ENCODE peak calls at places on chromosomes 13 and 19, in seven cellular contexts. V is tibial artery; T is hepatocyte; S is IMR-90; P is ovary; Z is CD4-positive, CD25-positive, alpha-beta regulatory T cell; A is aorta. N is an unnamed sample.
A peak's percentile ranks its signal among the peaks of the same experiment; 100 is the strongest.

GRCh38 chr19:38792250-38793111 is 3.5 kb downstream of the LGALS7B start:
- DNase-seq in Z (peak; percentile 21), P (no peak), S (no peak), A (peak; percentile 54), V (no peak), T (no peak), N (no peak)

GRCh38 chr13:47211106-47211505 is 314.3 kb upstream of the HTR2A start:
- DNase-seq in P (no peak), V (no peak), Z (no peak), S (peak; percentile 40), T (no peak), A (no peak), N (peak; percentile 17)

GRCh38 chr13:26325876-26326275 is 71.9 kb downstream of the CDK8 start:
- DNase-seq in V (no peak), S (peak; percentile 4), A (no peak), P (no peak), Z (no peak), T (no peak), N (peak; percentile 54)

GRCh38 chr13:105804561-105805190 is 730.8 kb downstream of the EFNB2 start:
- DNase-seq in Z (no peak), P (no peak), T (no peak), S (peak; percentile 59), A (peak; percentile 44), V (no peak), N (peak; percentile 62)

GRCh38 chr19:46862974-46863632 is 2.3 kb downstream of the ARHGAP35 start:
- DNase-seq in Z (no peak), P (no peak), S (no peak), A (no peak), T (no peak), V (no peak), N (peak; percentile 26)

GRCh38 chr13:93038187-93038586 is 188.4 kb upstream of the GPC6 start:
- DNase-seq in A (no peak), S (no peak), T (no peak), P (no peak), Z (no peak), V (no peak), N (no peak)

GRCh38 chr19:11142528-11143171 is 12.9 kb downstream of the SPC24 start:
- DNase-seq in S (peak; percentile 95), P (peak; percentile 98), V (peak; percentile 90), A (peak; percentile 94), Z (no peak), T (peak; percentile 96), N (peak; percentile 96)

GRCh38 chr19:13051581-13052165 is 51.0 kb downstream of the LYL1 start:
- DNase-seq in Z (no peak), T (peak; percentile 91), P (peak; percentile 74), A (peak; percentile 72), V (no peak), S (peak; percentile 24), N (peak; percentile 38)

GRCh38 chr13:106033634-106034033 is 501.8 kb downstream of the EFNB2 start:
- DNase-seq in Z (no peak), T (peak; percentile 23), A (no peak), S (peak; percentile 59), P (no peak), V (no peak), N (peak; percentile 38)

GRCh38 chr19:49513746-49514118 is 1.3 kb downstream of the FCGRT start:
- DNase-seq in S (no peak), Z (no peak), P (no peak), T (no peak), V (no peak), A (no peak), N (no peak)

GRCh38 chr13:33782631-33783030 is 35.3 kb upstream of the RFC3 start:
- DNase-seq in A (no peak), V (no peak), Z (no peak), T (no peak), S (no peak), P (no peak), N (no peak)

GRCh38 chr19:7673995-7674667 is 2.8 kb upstream of the MCEMP1 start:
- DNase-seq in T (peak; percentile 68), S (peak; percentile 45), A (peak; percentile 84), P (no peak), Z (no peak), V (peak; percentile 68), N (peak; percentile 59)

GRCh38 chr13:38421590-38422560 is 72.2 kb downstream of the UFM1 start:
- DNase-seq in T (no peak), S (peak; percentile 1), V (no peak), A (no peak), P (no peak), Z (no peak), N (no peak)

GRCh38 chr19:16095071-16095571 is 16.6 kb upstream of the RAB8A start:
- DNase-seq in V (no peak), Z (no peak), S (no peak), P (no peak), A (no peak), T (no peak), N (no peak)

GRCh38 chr19:40523322-40524047 is 53.2 kb upstream of the SHKBP1 start:
- DNase-seq in P (no peak), Z (peak; percentile 9), S (peak; percentile 44), T (peak; percentile 86), A (peak; percentile 72), V (peak; percentile 29), N (peak; percentile 55)

GRCh38 chr13:99992912-99993311 is 11.3 kb downstream of the ZIC2 start:
- DNase-seq in T (no peak), Z (no peak), S (no peak), A (no peak), P (no peak), V (no peak), N (no peak)

GRCh38 chr13:43157796-43158195 is 134.4 kb downstream of the DNAJC15 start:
- DNase-seq in A (no peak), P (no peak), S (no peak), T (no peak), Z (no peak), V (no peak), N (no peak)

GRCh38 chr19:610801-611505 is 21.3 kb downstream of the HCN2 start:
- DNase-seq in A (no peak), T (no peak), P (peak; percentile 78), Z (peak; percentile 51), V (no peak), S (peak; percentile 76), N (peak; percentile 66)

GRCh38 chr13:111204438-111205177 is 89.5 kb downstream of the ARHGEF7 start:
- DNase-seq in P (peak; percentile 71), Z (no peak), S (peak; percentile 84), A (peak; percentile 77), T (peak; percentile 85), V (peak; percentile 75), N (peak; percentile 81)

GRCh38 chr13:102978168-102978567 is 88.0 kb downstream of the SLC10A2 start:
- DNase-seq in S (no peak), Z (no peak), A (no peak), P (no peak), T (no peak), V (no peak), N (no peak)

GRCh38 chr13:76993021-76993420 is 1.1 kb downstream of the CLN5 start:
- DNase-seq in S (peak; percentile 28), Z (no peak), A (no peak), T (no peak), V (no peak), P (no peak), N (peak; percentile 56)

GRCh38 chr19:44890366-44891015 is 563 bp upstream of the TOMM40 start:
- DNase-seq in V (peak; percentile 100), A (no peak), T (peak; percentile 98), Z (no peak), S (peak; percentile 100), P (no peak), N (peak; percentile 100)

GRCh38 chr13:93233997-93234416 is 7.4 kb downstream of the GPC6 start:
- DNase-seq in Z (no peak), A (no peak), V (no peak), P (no peak), T (peak; percentile 23), S (no peak), N (no peak)

GRCh38 chr13:76790519-76791289 is 95.5 kb downstream of the KCTD12 start:
- DNase-seq in A (no peak), S (no peak), T (no peak), V (no peak), Z (no peak), P (no peak), N (peak; percentile 15)

GRCh38 chr13:23921451-23921888 is 24.2 kb upstream of the C1QTNF9B start:
- DNase-seq in P (no peak), Z (no peak), S (peak; percentile 66), A (no peak), T (peak; percentile 72), V (no peak), N (peak; percentile 61)

GRCh38 chr19:8212212-8212611 is 3.0 kb downstream of the CERS4 start:
- DNase-seq in S (no peak), P (no peak), T (no peak), V (no peak), A (no peak), Z (no peak), N (no peak)

GRCh38 chr13:109010912-109011311 is 381.5 kb downstream of the MYO16 start:
- DNase-seq in A (no peak), Z (no peak), P (no peak), V (no peak), T (no peak), S (no peak), N (no peak)

GRCh38 chr19:2591537-2592291 is 110.8 kb downstream of the GNG7 start:
- DNase-seq in V (no peak), S (no peak), Z (no peak), P (no peak), A (no peak), T (no peak), N (no peak)

GRCh38 chr19:7251502-7251901 is 42.7 kb downstream of the INSR start:
- DNase-seq in T (no peak), Z (no peak), V (no peak), S (no peak), A (no peak), P (no peak), N (no peak)

GRCh38 chr19:53980553-53981407 is 10.7 kb upstream of the CACNG6 start:
- DNase-seq in A (no peak), S (peak; percentile 19), T (peak; percentile 67), P (no peak), Z (no peak), V (no peak), N (peak; percentile 14)

GRCh38 chr19:4086336-4086953 is 19.7 kb upstream of the ZBTB7A start:
- DNase-seq in P (no peak), T (no peak), S (no peak), V (no peak), A (peak; percentile 49), Z (no peak), N (no peak)
- H3K9me3 ChIP-seq in P (no peaks in the 10 kb centered on the region), T (no peaks in the 10 kb centered on the region), S (no peaks in the 10 kb centered on the region), V (no peaks in the 10 kb centered on the region), A (no peaks in the 10 kb centered on the region), Z (no peaks in the 10 kb centered on the region), N (no peaks in the 10 kb centered on the region)

GRCh38 chr13:107242138-107242537 is 674.2 kb upstream of the ARGLU1 start:
- DNase-seq in P (no peak), V (no peak), T (no peak), Z (no peak), S (no peak), A (no peak), N (no peak)
- H3K9me3 ChIP-seq in P (no peaks in the 10 kb centered on the region), V (no peaks in the 10 kb centered on the region), T (no peaks in the 10 kb centered on the region), Z (no peaks in the 10 kb centered on the region), S (no peaks in the 10 kb centered on the region), A (no peaks in the 10 kb centered on the region), N (no peaks in the 10 kb centered on the region)

GRCh38 chr19:14843587-14843986 is 5.1 kb downstream of the OR7A10 start:
- DNase-seq in T (no peak), S (no peak), A (no peak), Z (no peak), P (no peak), V (no peak), N (no peak)
- H3K9me3 ChIP-seq in T (no peaks in the 10 kb centered on the region), S (peaks cover 3% of the 10 kb centered on the region), A (no peaks in the 10 kb centered on the region), Z (no peaks in the 10 kb centered on the region), P (no peaks in the 10 kb centered on the region), V (no peaks in the 10 kb centered on the region), N (no peaks in the 10 kb centered on the region)

GRCh38 chr19:22515435-22515834 is 93.3 kb upstream of the ZNF98 start:
- DNase-seq in T (no peak), S (no peak), P (no peak), Z (no peak), A (no peak), V (no peak), N (no peak)
- H3K9me3 ChIP-seq in T (no peaks in the 10 kb centered on the region), S (peaks cover 73% of the 10 kb centered on the region), P (peaks cover 45% of the 10 kb centered on the region), Z (peaks cover 70% of the 10 kb centered on the region), A (peaks cover 1% of the 10 kb centered on the region), V (no peaks in the 10 kb centered on the region), N (peaks cover 19% of the 10 kb centered on the region)

N was measured in mesenchymal stem cell.